ENCODE peak calls at places on chromosomes 11 and 22, in eight cellular contexts. P is NCI-H2029; A is AG10803; C is iris pigment epithelial cell; O is NCI-H460; N is stimulated activated CD4-positive, alpha-beta T cell treated with anti-CD3 and anti-CD28 coated beads, TNF-alpha, amount 100 ng/mL, for 4 hours; U is NT2/D1; G is CD8-positive, alpha-beta memory T cell. Y is an unnamed sample.

GRCh38 chr11:35304393-35304790 is 115.0 kb downstream of the SLC1A2 start:
- DNase-seq in P (peak; percentile 41), A (peak; percentile 73), C (peak; percentile 74), O (no peak), N (no peak), U (no peak), G (no peak), Y (peak; percentile 87)

GRCh38 chr22:24070553-24070952 is 59.4 kb downstream of the CABIN1 start:
- DNase-seq in P (no peak), A (no peak), C (no peak), O (no peak), N (no peak), U (no peak), G (no peak), Y (no peak)

GRCh38 chr11:1935156-1936071 is 11.7 kb upstream of the MRPL23 start:
- DNase-seq in P (no peak), A (no peak), C (no peak), O (no peak), N (no peak), U (no peak), G (no peak), Y (no peak)

GRCh38 chr11:110059706-110060430 is 33.3 kb upstream of the ZC3H12C start:
- DNase-seq in P (no peak), A (peak; percentile 73), C (peak; percentile 67), O (no peak), N (no peak), U (no peak), G (no peak), Y (peak; percentile 8)

GRCh38 chr11:36509265-36509664 is 807 bp downstream of the TRAF6 start:
- DNase-seq in P (no peak), A (peak; percentile 11), C (peak; percentile 54), O (no peak), N (no peak), U (no peak), G (no peak), Y (no peak)

GRCh38 chr11:134015541-134015940 is 53.3 kb upstream of the JAM3 start:
- DNase-seq in P (no peak), A (no peak), C (no peak), O (no peak), N (no peak), U (no peak), G (no peak), Y (no peak)

GRCh38 chr22:19038164-19038546 is 84.1 kb downstream of the DGCR2 start:
- DNase-seq in P (no peak), A (no peak), C (no peak), O (no peak), N (no peak), U (no peak), G (no peak), Y (no peak)

GRCh38 chr11:120013325-120014250 is 124.3 kb downstream of the TRIM29 start:
- DNase-seq in P (no peak), A (peak; percentile 12), C (peak; percentile 39), O (no peak), N (no peak), U (peak; percentile 80), G (no peak), Y (no peak)

GRCh38 chr11:1072116-1072820 is 2.4 kb upstream of the MUC2 start:
- DNase-seq in P (no peak), A (peak; percentile 33), C (peak; percentile 60), O (no peak), N (no peak), U (no peak), G (no peak), Y (no peak)

GRCh38 chr22:17782621-17783020 is 8.4 kb upstream of the BID start:
- DNase-seq in P (no peak), A (no peak), C (no peak), O (no peak), N (no peak), U (no peak), G (no peak), Y (no peak)

GRCh38 chr11:122808494-122808893 is 29.8 kb upstream of the CRTAM start:
- DNase-seq in P (no peak), A (peak; percentile 54), C (peak; percentile 67), O (no peak), N (no peak), U (no peak), G (no peak), Y (peak; percentile 40)

GRCh38 chr22:49347376-49347775 is 480.3 kb downstream of the BRD1 start:
- DNase-seq in P (no peak), A (no peak), C (no peak), O (no peak), N (no peak), U (no peak), G (no peak), Y (no peak)

GRCh38 chr11:82802710-82803109 is 69.0 kb upstream of the FAM181B start:
- DNase-seq in P (no peak), A (no peak), C (no peak), O (no peak), N (no peak), U (no peak), G (no peak), Y (no peak)

GRCh38 chr11:72782081-72782920 is 11.5 kb downstream of the STARD10 start:
- DNase-seq in P (peak; percentile 65), A (no peak), C (no peak), O (no peak), N (no peak), U (no peak), G (no peak), Y (no peak)

GRCh38 chr11:35953081-35953480 is 9.2 kb downstream of the LDLRAD3 start:
- DNase-seq in P (no peak), A (no peak), C (no peak), O (no peak), N (no peak), U (no peak), G (no peak), Y (no peak)

GRCh38 chr11:66289548-66290331 is 797 bp upstream of the YIF1A start:
- DNase-seq in P (no peak), A (no peak), C (no peak), O (peak; percentile 40), N (peak; percentile 74), U (peak; percentile 72), G (peak; percentile 63), Y (no peak)

GRCh38 chr22:29510542-29510941 is 30.5 kb downstream of the NEFH start:
- DNase-seq in P (no peak), A (no peak), C (no peak), O (no peak), N (no peak), U (no peak), G (no peak), Y (no peak)